ENCODE peak calls at places on chromosomes 2 and 18, in nine cellular contexts. One of them, this sample, is unnamed.

GRCh38 chr18:44601447-44601846 is 79.2 kb upstream of the SETBP1 start:
- DNase-seq in activated T-helper 1 cell treated with Interleukin-2 at 50 U/mL for 16 hours: no peak
- DNase-seq in EH: peak
- DNase-seq in ELF-1: no peak
- DNase-seq in activated CD8-positive, alpha-beta memory T cell treated with anti-CD3 and anti-CD28 coated beads for 24 hours: no peak
- DNase-seq in T follicular helper cell: no peak
- DNase-seq in NCI-H2029: no peak
- DNase-seq in body of pancreas: no peak
- DNase-seq in stomach: no peak
- DNase-seq in this sample: peak

GRCh38 chr2:120863661-120864320 is 128.1 kb downstream of the GLI2 start:
- DNase-seq in ELF-1: peak
- DNase-seq in body of pancreas: no peak
- DNase-seq in stomach: peak
- DNase-seq in NCI-H2029: no peak
- DNase-seq in T follicular helper cell: no peak
- DNase-seq in activated T-helper 1 cell treated with Interleukin-2 at 50 U/mL for 16 hours: no peak
- DNase-seq in EH: peak
- DNase-seq in activated CD8-positive, alpha-beta memory T cell treated with anti-CD3 and anti-CD28 coated beads for 24 hours: no peak
- DNase-seq in this sample: no peak

GRCh38 chr2:236711440-236711839 is 141.8 kb downstream of the ACKR3 start:
- DNase-seq in T follicular helper cell: no peak
- DNase-seq in activated T-helper 1 cell treated with Interleukin-2 at 50 U/mL for 16 hours: no peak
- DNase-seq in activated CD8-positive, alpha-beta memory T cell treated with anti-CD3 and anti-CD28 coated beads for 24 hours: no peak
- DNase-seq in NCI-H2029: no peak
- DNase-seq in stomach: no peak
- DNase-seq in ELF-1: no peak
- DNase-seq in EH: peak
- DNase-seq in body of pancreas: no peak
- DNase-seq in this sample: no peak

GRCh38 chr18:5879479-5879882 is 15.8 kb downstream of the TMEM200C start:
- DNase-seq in activated T-helper 1 cell treated with Interleukin-2 at 50 U/mL for 16 hours: no peak
- DNase-seq in stomach: no peak
- DNase-seq in EH: peak
- DNase-seq in NCI-H2029: no peak
- DNase-seq in body of pancreas: no peak
- DNase-seq in ELF-1: no peak
- DNase-seq in T follicular helper cell: no peak
- DNase-seq in activated CD8-positive, alpha-beta memory T cell treated with anti-CD3 and anti-CD28 coated beads for 24 hours: no peak
- DNase-seq in this sample: peak

GRCh38 chr2:128782411-128783192 is 463.9 kb upstream of the HS6ST1 start:
- DNase-seq in stomach: peak
- DNase-seq in EH: no peak
- DNase-seq in activated CD8-positive, alpha-beta memory T cell treated with anti-CD3 and anti-CD28 coated beads for 24 hours: peak
- DNase-seq in NCI-H2029: no peak
- DNase-seq in ELF-1: no peak
- DNase-seq in T follicular helper cell: no peak
- DNase-seq in activated T-helper 1 cell treated with Interleukin-2 at 50 U/mL for 16 hours: no peak
- DNase-seq in body of pancreas: no peak
- DNase-seq in this sample: no peak

GRCh38 chr18:53947092-53947640 is 277.3 kb downstream of the MBD2 start:
- DNase-seq in ELF-1: no peak
- DNase-seq in activated T-helper 1 cell treated with Interleukin-2 at 50 U/mL for 16 hours: no peak
- DNase-seq in NCI-H2029: no peak
- DNase-seq in EH: no peak
- DNase-seq in stomach: no peak
- DNase-seq in body of pancreas: no peak
- DNase-seq in activated CD8-positive, alpha-beta memory T cell treated with anti-CD3 and anti-CD28 coated beads for 24 hours: no peak
- DNase-seq in T follicular helper cell: no peak
- DNase-seq in this sample: no peak

GRCh38 chr2:231124833-231125232 is at the start of gene HTR2B:
- DNase-seq in activated CD8-positive, alpha-beta memory T cell treated with anti-CD3 and anti-CD28 coated beads for 24 hours: no peak
- DNase-seq in stomach: no peak
- DNase-seq in T follicular helper cell: no peak
- DNase-seq in EH: no peak
- DNase-seq in ELF-1: no peak
- DNase-seq in NCI-H2029: no peak
- DNase-seq in body of pancreas: no peak
- DNase-seq in activated T-helper 1 cell treated with Interleukin-2 at 50 U/mL for 16 hours: no peak
- DNase-seq in this sample: peak

GRCh38 chr18:22363867-22364463 is 53.8 kb downstream of the CTAGE1 start:
- DNase-seq in ELF-1: no peak
- DNase-seq in EH: no peak
- DNase-seq in activated T-helper 1 cell treated with Interleukin-2 at 50 U/mL for 16 hours: no peak
- DNase-seq in NCI-H2029: no peak
- DNase-seq in stomach: no peak
- DNase-seq in T follicular helper cell: no peak
- DNase-seq in activated CD8-positive, alpha-beta memory T cell treated with anti-CD3 and anti-CD28 coated beads for 24 hours: no peak
- DNase-seq in body of pancreas: no peak
- DNase-seq in this sample: peak

GRCh38 chr2:174575124-174575776 is 22.4 kb downstream of the WIPF1 start:
- DNase-seq in T follicular helper cell: no peak
- DNase-seq in activated CD8-positive, alpha-beta memory T cell treated with anti-CD3 and anti-CD28 coated beads for 24 hours: no peak
- DNase-seq in EH: no peak
- DNase-seq in activated T-helper 1 cell treated with Interleukin-2 at 50 U/mL for 16 hours: no peak
- DNase-seq in body of pancreas: no peak
- DNase-seq in NCI-H2029: no peak
- DNase-seq in ELF-1: no peak
- DNase-seq in stomach: no peak
- DNase-seq in this sample: no peak

GRCh38 chr2:233258211-233258610 is 6.7 kb downstream of the ATG16L1 start:
- DNase-seq in activated CD8-positive, alpha-beta memory T cell treated with anti-CD3 and anti-CD28 coated beads for 24 hours: no peak
- DNase-seq in body of pancreas: no peak
- DNase-seq in NCI-H2029: no peak
- DNase-seq in EH: no peak
- DNase-seq in stomach: no peak
- DNase-seq in T follicular helper cell: no peak
- DNase-seq in activated T-helper 1 cell treated with Interleukin-2 at 50 U/mL for 16 hours: no peak
- DNase-seq in ELF-1: no peak
- DNase-seq in this sample: no peak

GRCh38 chr18:634551-635045 is 22.9 kb upstream of the TYMS start:
- DNase-seq in body of pancreas: no peak
- DNase-seq in T follicular helper cell: no peak
- DNase-seq in activated CD8-positive, alpha-beta memory T cell treated with anti-CD3 and anti-CD28 coated beads for 24 hours: no peak
- DNase-seq in ELF-1: peak
- DNase-seq in NCI-H2029: no peak
- DNase-seq in stomach: no peak
- DNase-seq in activated T-helper 1 cell treated with Interleukin-2 at 50 U/mL for 16 hours: no peak
- DNase-seq in EH: peak
- DNase-seq in this sample: peak

GRCh38 chr2:209940923-209941322 is 61.5 kb upstream of the RPE start:
- DNase-seq in NCI-H2029: no peak
- DNase-seq in stomach: no peak
- DNase-seq in ELF-1: no peak
- DNase-seq in T follicular helper cell: no peak
- DNase-seq in EH: no peak
- DNase-seq in body of pancreas: no peak
- DNase-seq in activated CD8-positive, alpha-beta memory T cell treated with anti-CD3 and anti-CD28 coated beads for 24 hours: no peak
- DNase-seq in activated T-helper 1 cell treated with Interleukin-2 at 50 U/mL for 16 hours: no peak
- DNase-seq in this sample: no peak

GRCh38 chr18:46502444-46502843 is 154.6 kb downstream of the LOXHD1 start:
- DNase-seq in EH: peak
- DNase-seq in body of pancreas: no peak
- DNase-seq in NCI-H2029: no peak
- DNase-seq in ELF-1: peak
- DNase-seq in activated CD8-positive, alpha-beta memory T cell treated with anti-CD3 and anti-CD28 coated beads for 24 hours: no peak
- DNase-seq in T follicular helper cell: no peak
- DNase-seq in stomach: no peak
- DNase-seq in activated T-helper 1 cell treated with Interleukin-2 at 50 U/mL for 16 hours: no peak
- DNase-seq in this sample: no peak

GRCh38 chr18:63783394-63783793 is 8.2 kb downstream of the SERPINB7 start:
- DNase-seq in NCI-H2029: no peak
- DNase-seq in activated CD8-positive, alpha-beta memory T cell treated with anti-CD3 and anti-CD28 coated beads for 24 hours: no peak
- DNase-seq in activated T-helper 1 cell treated with Interleukin-2 at 50 U/mL for 16 hours: no peak
- DNase-seq in body of pancreas: no peak
- DNase-seq in stomach: no peak
- DNase-seq in EH: no peak
- DNase-seq in T follicular helper cell: no peak
- DNase-seq in ELF-1: no peak
- DNase-seq in this sample: no peak

GRCh38 chr2:47402555-47402804 is 476 bp upstream of the MSH2 start:
- DNase-seq in body of pancreas: no peak
- DNase-seq in EH: peak
- DNase-seq in ELF-1: no peak
- DNase-seq in NCI-H2029: no peak
- DNase-seq in stomach: no peak
- DNase-seq in activated T-helper 1 cell treated with Interleukin-2 at 50 U/mL for 16 hours: no peak
- DNase-seq in T follicular helper cell: no peak
- DNase-seq in activated CD8-positive, alpha-beta memory T cell treated with anti-CD3 and anti-CD28 coated beads for 24 hours: no peak
- DNase-seq in this sample: no peak

GRCh38 chr2:181818036-181818680 is 73.4 kb upstream of the ITPRID2 start:
- DNase-seq in ELF-1: no peak
- DNase-seq in stomach: no peak
- DNase-seq in EH: no peak
- DNase-seq in body of pancreas: no peak
- DNase-seq in NCI-H2029: no peak
- DNase-seq in activated T-helper 1 cell treated with Interleukin-2 at 50 U/mL for 16 hours: no peak
- DNase-seq in activated CD8-positive, alpha-beta memory T cell treated with anti-CD3 and anti-CD28 coated beads for 24 hours: no peak
- DNase-seq in T follicular helper cell: no peak
- DNase-seq in this sample: no peak

GRCh38 chr2:39094717-39095363 is 26.0 kb downstream of the SOS1 start:
- DNase-seq in ELF-1: no peak
- DNase-seq in T follicular helper cell: no peak
- DNase-seq in body of pancreas: no peak
- DNase-seq in NCI-H2029: no peak
- DNase-seq in activated T-helper 1 cell treated with Interleukin-2 at 50 U/mL for 16 hours: no peak
- DNase-seq in EH: peak
- DNase-seq in stomach: no peak
- DNase-seq in activated CD8-positive, alpha-beta memory T cell treated with anti-CD3 and anti-CD28 coated beads for 24 hours: no peak
- DNase-seq in this sample: no peak

GRCh38 chr18:34562252-34562870 is 147.7 kb upstream of the DTNA start:
- DNase-seq in T follicular helper cell: no peak
- DNase-seq in activated CD8-positive, alpha-beta memory T cell treated with anti-CD3 and anti-CD28 coated beads for 24 hours: no peak
- DNase-seq in body of pancreas: no peak
- DNase-seq in NCI-H2029: no peak
- DNase-seq in EH: no peak
- DNase-seq in stomach: no peak
- DNase-seq in ELF-1: no peak
- DNase-seq in activated T-helper 1 cell treated with Interleukin-2 at 50 U/mL for 16 hours: no peak
- DNase-seq in this sample: no peak

GRCh38 chr2:66526171-66526570 is 91.2 kb downstream of the MEIS1 start:
- DNase-seq in NCI-H2029: no peak
- DNase-seq in body of pancreas: peak
- DNase-seq in EH: no peak
- DNase-seq in T follicular helper cell: no peak
- DNase-seq in stomach: no peak
- DNase-seq in ELF-1: no peak
- DNase-seq in activated CD8-positive, alpha-beta memory T cell treated with anti-CD3 and anti-CD28 coated beads for 24 hours: no peak
- DNase-seq in activated T-helper 1 cell treated with Interleukin-2 at 50 U/mL for 16 hours: no peak
- DNase-seq in this sample: no peak

GRCh38 chr2:15050483-15050882 is 418.0 kb downstream of the LRATD1 start:
- DNase-seq in body of pancreas: no peak
- DNase-seq in EH: no peak
- DNase-seq in stomach: no peak
- DNase-seq in T follicular helper cell: no peak
- DNase-seq in activated T-helper 1 cell treated with Interleukin-2 at 50 U/mL for 16 hours: no peak
- DNase-seq in activated CD8-positive, alpha-beta memory T cell treated with anti-CD3 and anti-CD28 coated beads for 24 hours: no peak
- DNase-seq in ELF-1: no peak
- DNase-seq in NCI-H2029: peak
- DNase-seq in this sample: no peak

GRCh38 chr2:27707462-27708256 is 44.0 kb downstream of the SLC4A1AP start:
- DNase-seq in body of pancreas: no peak
- DNase-seq in stomach: no peak
- DNase-seq in activated T-helper 1 cell treated with Interleukin-2 at 50 U/mL for 16 hours: no peak
- DNase-seq in activated CD8-positive, alpha-beta memory T cell treated with anti-CD3 and anti-CD28 coated beads for 24 hours: no peak
- DNase-seq in ELF-1: no peak
- DNase-seq in T follicular helper cell: no peak
- DNase-seq in EH: no peak
- DNase-seq in NCI-H2029: no peak
- DNase-seq in this sample: no peak

GRCh38 chr18:26383454-26384270 is 157.4 kb downstream of the TAF4B start:
- DNase-seq in ELF-1: no peak
- DNase-seq in stomach: no peak
- DNase-seq in activated CD8-positive, alpha-beta memory T cell treated with anti-CD3 and anti-CD28 coated beads for 24 hours: no peak
- DNase-seq in activated T-helper 1 cell treated with Interleukin-2 at 50 U/mL for 16 hours: no peak
- DNase-seq in EH: peak
- DNase-seq in body of pancreas: no peak
- DNase-seq in NCI-H2029: peak
- DNase-seq in T follicular helper cell: no peak
- DNase-seq in this sample: peak

GRCh38 chr2:142037051-142037450 is 93.8 kb downstream of the LRP1B start:
- DNase-seq in ELF-1: peak
- DNase-seq in body of pancreas: no peak
- DNase-seq in EH: peak
- DNase-seq in stomach: no peak
- DNase-seq in activated T-helper 1 cell treated with Interleukin-2 at 50 U/mL for 16 hours: no peak
- DNase-seq in activated CD8-positive, alpha-beta memory T cell treated with anti-CD3 and anti-CD28 coated beads for 24 hours: no peak
- DNase-seq in NCI-H2029: no peak
- DNase-seq in T follicular helper cell: no peak
- DNase-seq in this sample: no peak

GRCh38 chr2:158502984-158503383 is 46.2 kb downstream of the PKP4 start:
- DNase-seq in T follicular helper cell: no peak
- DNase-seq in stomach: no peak
- DNase-seq in NCI-H2029: no peak
- DNase-seq in activated T-helper 1 cell treated with Interleukin-2 at 50 U/mL for 16 hours: no peak
- DNase-seq in EH: peak
- DNase-seq in activated CD8-positive, alpha-beta memory T cell treated with anti-CD3 and anti-CD28 coated beads for 24 hours: no peak
- DNase-seq in body of pancreas: no peak
- DNase-seq in ELF-1: no peak
- DNase-seq in this sample: peak